ENCODE peak calls at places on chromosome 16, in ten cellular contexts. X, F, G, I, L, N, O, W, D and U are unnamed samples.

GRCh38 chr16:14678748-14679497 is 15.2 kb downstream of the PLA2G10 start:
- DNase-seq in X (no peak), F (no peak), G (no peak), I (no peak), L (no peak), N (no peak), O (no peak), W (no peak), D (no peak), U (no peak)

GRCh38 chr16:86685071-86685470 is 106.7 kb downstream of the FOXL1 start:
- DNase-seq in X (no peak), F (no peak), G (no peak), I (no peak), L (no peak), N (no peak), O (no peak), W (no peak), D (no peak), U (no peak)

GRCh38 chr16:89723279-89724250 is 2.2 kb downstream of the ZNF276 start:
- DNase-seq in X (peak), F (peak), G (peak), I (no peak), L (no peak), N (no peak), O (peak), W (peak), D (peak), U (peak)

GRCh38 chr16:57145046-57145963 is 40.5 kb downstream of the PSME3IP1 start:
- DNase-seq in X (no peak), F (no peak), G (no peak), I (no peak), L (no peak), N (no peak), O (no peak), W (no peak), D (peak), U (no peak)

GRCh38 chr16:51822471-51822870 is 671.4 kb upstream of the SALL1 start:
- DNase-seq in X (no peak), F (no peak), G (no peak), I (no peak), L (no peak), N (no peak), O (no peak), W (no peak), D (no peak), U (no peak)

GRCh38 chr16:524274-525011 is 3.1 kb upstream of the CAPN15 start:
- DNase-seq in X (no peak), F (no peak), G (no peak), I (no peak), L (no peak), N (no peak), O (no peak), W (no peak), D (no peak), U (no peak)

GRCh38 chr16:15849209-15849981 is 7.4 kb downstream of the MYH11 start:
- DNase-seq in X (no peak), F (no peak), G (no peak), I (no peak), L (no peak), N (no peak), O (no peak), W (no peak), D (no peak), U (no peak)

GRCh38 chr16:69404275-69404805 is 18.5 kb upstream of the TERF2 start:
- DNase-seq in X (no peak), F (no peak), G (no peak), I (no peak), L (no peak), N (peak), O (no peak), W (peak), D (peak), U (no peak)

GRCh38 chr16:56421313-56421712 is 4.0 kb downstream of the AMFR start:
- DNase-seq in X (no peak), F (no peak), G (no peak), I (no peak), L (no peak), N (no peak), O (no peak), W (no peak), D (no peak), U (no peak)

GRCh38 chr16:10981697-10982216 is 37.4 kb downstream of the CLEC16A start:
- DNase-seq in X (peak), F (no peak), G (no peak), I (no peak), L (no peak), N (no peak), O (no peak), W (peak), D (no peak), U (no peak)